ENCODE peak calls at places on chromosomes 2 and 18, in ten cellular contexts. One of them, this sample, is unnamed.

GRCh38 chr2:70603066-70603465 is 49.4 kb upstream of the TGFA start:
- DNase-seq in A549: no peak
- DNase-seq in sigmoid colon: no peak
- DNase-seq in body of pancreas: no peak
- DNase-seq in adrenal gland: no peak
- DNase-seq in ovary: no peak
- DNase-seq in GM12878: no peak
- DNase-seq in IMR-90: no peak
- DNase-seq in testis: no peak
- DNase-seq in tibial nerve: no peak
- DNase-seq in this sample: no peak

GRCh38 chr2:223937535-223937934 is 7.6 kb downstream of the WDFY1 start:
- DNase-seq in A549: no peak
- DNase-seq in sigmoid colon: no peak
- DNase-seq in body of pancreas: no peak
- DNase-seq in adrenal gland: no peak
- DNase-seq in ovary: no peak
- DNase-seq in GM12878: no peak
- DNase-seq in IMR-90: no peak
- DNase-seq in testis: no peak
- DNase-seq in tibial nerve: no peak
- DNase-seq in this sample: no peak

GRCh38 chr2:29360016-29360784 is 245.0 kb downstream of the CLIP4 start:
- DNase-seq in A549: no peak
- DNase-seq in sigmoid colon: no peak
- DNase-seq in body of pancreas: no peak
- DNase-seq in adrenal gland: no peak
- DNase-seq in ovary: no peak
- DNase-seq in GM12878: no peak
- DNase-seq in IMR-90: no peak
- DNase-seq in testis: no peak
- DNase-seq in tibial nerve: no peak
- DNase-seq in this sample: no peak

GRCh38 chr2:97701186-97701585 is 12.2 kb upstream of the ZAP70 start:
- DNase-seq in A549: no peak
- DNase-seq in sigmoid colon: no peak
- DNase-seq in body of pancreas: no peak
- DNase-seq in adrenal gland: no peak
- DNase-seq in ovary: no peak
- DNase-seq in GM12878: no peak
- DNase-seq in IMR-90: no peak
- DNase-seq in testis: no peak
- DNase-seq in tibial nerve: no peak
- DNase-seq in this sample: no peak

GRCh38 chr2:2558476-2558875 is 227.4 kb upstream of the MYT1L start:
- DNase-seq in A549: no peak
- DNase-seq in sigmoid colon: no peak
- DNase-seq in body of pancreas: no peak
- DNase-seq in adrenal gland: no peak
- DNase-seq in ovary: no peak
- DNase-seq in GM12878: no peak
- DNase-seq in IMR-90: no peak
- DNase-seq in testis: no peak
- DNase-seq in tibial nerve: no peak
- DNase-seq in this sample: no peak

GRCh38 chr2:95042472-95043271 is 17.2 kb downstream of the MAL start:
- DNase-seq in A549: no peak
- DNase-seq in sigmoid colon: peak
- DNase-seq in body of pancreas: no peak
- DNase-seq in adrenal gland: no peak
- DNase-seq in ovary: no peak
- DNase-seq in GM12878: no peak
- DNase-seq in IMR-90: no peak
- DNase-seq in testis: no peak
- DNase-seq in tibial nerve: no peak
- DNase-seq in this sample: no peak

GRCh38 chr2:100809486-100809885 is 10.5 kb upstream of the NPAS2 start:
- DNase-seq in A549: no peak
- DNase-seq in sigmoid colon: no peak
- DNase-seq in body of pancreas: no peak
- DNase-seq in adrenal gland: no peak
- DNase-seq in ovary: no peak
- DNase-seq in GM12878: no peak
- DNase-seq in IMR-90: no peak
- DNase-seq in testis: no peak
- DNase-seq in tibial nerve: no peak
- DNase-seq in this sample: no peak

GRCh38 chr2:121185571-121186074 is 99.4 kb downstream of the TFCP2L1 start:
- DNase-seq in A549: no peak
- DNase-seq in sigmoid colon: no peak
- DNase-seq in body of pancreas: no peak
- DNase-seq in adrenal gland: no peak
- DNase-seq in ovary: no peak
- DNase-seq in GM12878: no peak
- DNase-seq in IMR-90: no peak
- DNase-seq in testis: no peak
- DNase-seq in tibial nerve: no peak
- DNase-seq in this sample: no peak

GRCh38 chr2:168530980-168531379 is 74.9 kb downstream of the CERS6 start:
- DNase-seq in A549: no peak
- DNase-seq in sigmoid colon: no peak
- DNase-seq in body of pancreas: no peak
- DNase-seq in adrenal gland: no peak
- DNase-seq in ovary: no peak
- DNase-seq in GM12878: no peak
- DNase-seq in IMR-90: peak
- DNase-seq in testis: no peak
- DNase-seq in tibial nerve: no peak
- DNase-seq in this sample: no peak

GRCh38 chr2:70411489-70412081 is 109.7 kb upstream of the FAM136A start:
- DNase-seq in A549: no peak
- DNase-seq in sigmoid colon: no peak
- DNase-seq in body of pancreas: no peak
- DNase-seq in adrenal gland: no peak
- DNase-seq in ovary: no peak
- DNase-seq in GM12878: no peak
- DNase-seq in IMR-90: no peak
- DNase-seq in testis: peak
- DNase-seq in tibial nerve: no peak
- DNase-seq in this sample: no peak

GRCh38 chr2:46187112-46187618 is 110.0 kb upstream of the EPAS1 start:
- DNase-seq in A549: no peak
- DNase-seq in sigmoid colon: peak
- DNase-seq in body of pancreas: peak
- DNase-seq in adrenal gland: no peak
- DNase-seq in ovary: peak
- DNase-seq in GM12878: peak
- DNase-seq in IMR-90: peak
- DNase-seq in testis: peak
- DNase-seq in tibial nerve: no peak
- DNase-seq in this sample: no peak

GRCh38 chr18:59954746-59955145 is 55.0 kb downstream of the PMAIP1 start:
- DNase-seq in A549: peak
- DNase-seq in sigmoid colon: no peak
- DNase-seq in body of pancreas: no peak
- DNase-seq in adrenal gland: no peak
- DNase-seq in ovary: no peak
- DNase-seq in GM12878: no peak
- DNase-seq in IMR-90: peak
- DNase-seq in testis: no peak
- DNase-seq in tibial nerve: no peak
- DNase-seq in this sample: no peak

GRCh38 chr2:181198188-181198864 is 217.9 kb downstream of the UBE2E3 start:
- DNase-seq in A549: no peak
- DNase-seq in sigmoid colon: no peak
- DNase-seq in body of pancreas: no peak
- DNase-seq in adrenal gland: no peak
- DNase-seq in ovary: no peak
- DNase-seq in GM12878: no peak
- DNase-seq in IMR-90: no peak
- DNase-seq in testis: no peak
- DNase-seq in tibial nerve: no peak
- DNase-seq in this sample: no peak

GRCh38 chr2:207934720-207935119 is 90.6 kb downstream of the PLEKHM3 start:
- DNase-seq in A549: no peak
- DNase-seq in sigmoid colon: no peak
- DNase-seq in body of pancreas: no peak
- DNase-seq in adrenal gland: no peak
- DNase-seq in ovary: no peak
- DNase-seq in GM12878: no peak
- DNase-seq in IMR-90: no peak
- DNase-seq in testis: no peak
- DNase-seq in tibial nerve: no peak
- DNase-seq in this sample: no peak

GRCh38 chr2:55914786-55915185 is 8.8 kb downstream of the EFEMP1 start:
- DNase-seq in A549: no peak
- DNase-seq in sigmoid colon: no peak
- DNase-seq in body of pancreas: no peak
- DNase-seq in adrenal gland: no peak
- DNase-seq in ovary: no peak
- DNase-seq in GM12878: no peak
- DNase-seq in IMR-90: no peak
- DNase-seq in testis: no peak
- DNase-seq in tibial nerve: no peak
- DNase-seq in this sample: no peak
- H3K4me3 ChIP-seq in A549: no peak
- H3K4me3 ChIP-seq in sigmoid colon: no peak
- H3K4me3 ChIP-seq in body of pancreas: no peak
- H3K4me3 ChIP-seq in adrenal gland: no peak
- H3K4me3 ChIP-seq in ovary: no peak
- H3K4me3 ChIP-seq in GM12878: no peak
- H3K4me3 ChIP-seq in IMR-90: no peak
- H3K4me3 ChIP-seq in testis: no peak
- H3K4me3 ChIP-seq in tibial nerve: no peak
- H3K4me3 ChIP-seq in this sample: no peak

DNA sequence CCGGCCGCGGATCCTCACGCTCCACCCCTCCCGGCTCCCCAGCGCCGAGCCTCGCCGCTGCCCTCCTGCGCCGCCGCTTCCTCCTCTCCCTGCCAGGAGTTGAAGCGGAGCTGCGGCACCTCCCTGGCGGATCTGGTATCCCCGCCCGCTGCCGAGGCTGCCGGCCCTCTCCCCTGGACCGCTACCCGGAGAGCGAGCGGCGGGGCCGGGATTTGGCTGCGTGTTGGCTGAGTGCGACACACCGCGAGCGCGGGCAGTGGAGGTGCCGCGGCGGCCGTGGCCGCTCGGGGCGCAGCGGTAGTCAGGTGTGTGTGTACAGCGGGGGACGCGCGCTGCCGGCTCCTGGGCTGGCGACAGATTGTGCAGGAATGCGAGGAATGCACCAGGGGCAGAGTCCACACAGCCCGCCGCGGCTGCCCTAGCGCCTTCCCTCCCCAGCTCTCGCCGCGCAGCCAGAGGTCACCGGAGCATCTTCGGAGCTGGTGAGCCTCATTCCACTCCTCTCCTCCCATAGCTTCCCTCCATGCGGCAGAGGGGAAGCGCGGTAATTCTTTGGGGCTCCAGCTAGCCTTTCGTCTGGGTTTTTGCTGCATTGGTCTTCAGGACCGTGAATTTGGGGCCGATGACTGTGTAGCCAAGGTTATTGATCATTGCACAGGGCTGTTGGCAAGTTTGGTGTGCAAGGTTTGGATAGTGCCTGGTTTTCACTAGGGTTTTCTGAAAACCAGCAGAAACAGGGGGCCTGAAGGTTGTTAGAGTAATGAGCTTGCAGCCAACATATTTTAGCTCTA is 1.3 kb downstream of the PKP4 start:
- DNase-seq in A549: peak
- DNase-seq in sigmoid colon: peak
- DNase-seq in body of pancreas: peak
- DNase-seq in adrenal gland: peak
- DNase-seq in ovary: peak
- DNase-seq in GM12878: no peak
- DNase-seq in IMR-90: peak
- DNase-seq in testis: peak
- DNase-seq in tibial nerve: peak
- DNase-seq in this sample: no peak
- TF ChIP-seq POLR2A in A549: peak
- TF ChIP-seq POLR2A in sigmoid colon: no peak
- TF ChIP-seq POLR2A in body of pancreas: peak
- TF ChIP-seq POLR2A in adrenal gland: peak
- TF ChIP-seq POLR2A in ovary: peak
- TF ChIP-seq POLR2A in GM12878: no peak
- TF ChIP-seq POLR2A in IMR-90: no peak
- TF ChIP-seq POLR2A in testis: no peak
- TF ChIP-seq POLR2A in tibial nerve: no peak
- TF ChIP-seq POLR2A in this sample: no peak

GRCh38 chr2:128092656-128093055 is 1.7 kb downstream of the UGGT1 start:
- DNase-seq in A549: no peak
- DNase-seq in sigmoid colon: no peak
- DNase-seq in body of pancreas: no peak
- DNase-seq in adrenal gland: no peak
- DNase-seq in ovary: no peak
- DNase-seq in GM12878: no peak
- DNase-seq in IMR-90: no peak
- DNase-seq in testis: no peak
- DNase-seq in tibial nerve: no peak
- DNase-seq in this sample: no peak
- H3K4me3 ChIP-seq in A549: no peak
- H3K4me3 ChIP-seq in sigmoid colon: no peak
- H3K4me3 ChIP-seq in body of pancreas: no peak
- H3K4me3 ChIP-seq in adrenal gland: no peak
- H3K4me3 ChIP-seq in ovary: no peak
- H3K4me3 ChIP-seq in GM12878: peak
- H3K4me3 ChIP-seq in IMR-90: no peak
- H3K4me3 ChIP-seq in testis: no peak
- H3K4me3 ChIP-seq in tibial nerve: no peak
- H3K4me3 ChIP-seq in this sample: no peak

GRCh38 chr18:3217930-3218647 is 1.7 kb downstream of the MYOM1 start:
- DNase-seq in A549: peak
- DNase-seq in sigmoid colon: no peak
- DNase-seq in body of pancreas: peak
- DNase-seq in adrenal gland: no peak
- DNase-seq in ovary: no peak
- DNase-seq in GM12878: no peak
- DNase-seq in IMR-90: no peak
- DNase-seq in testis: no peak
- DNase-seq in tibial nerve: no peak
- DNase-seq in this sample: no peak
- TF ChIP-seq POLR2A in A549: no peak
- TF ChIP-seq POLR2A in sigmoid colon: no peak
- TF ChIP-seq POLR2A in body of pancreas: peak
- TF ChIP-seq POLR2A in adrenal gland: no peak
- TF ChIP-seq POLR2A in ovary: no peak
- TF ChIP-seq POLR2A in GM12878: no peak
- TF ChIP-seq POLR2A in IMR-90: no peak
- TF ChIP-seq POLR2A in testis: no peak
- TF ChIP-seq POLR2A in tibial nerve: no peak
- TF ChIP-seq POLR2A in this sample: no peak

GRCh38 chr18:6773777-6774176 is 44.3 kb downstream of the ARHGAP28 start:
- DNase-seq in A549: no peak
- DNase-seq in sigmoid colon: no peak
- DNase-seq in body of pancreas: no peak
- DNase-seq in adrenal gland: no peak
- DNase-seq in ovary: no peak
- DNase-seq in GM12878: no peak
- DNase-seq in IMR-90: no peak
- DNase-seq in testis: no peak
- DNase-seq in tibial nerve: no peak
- DNase-seq in this sample: no peak
- H3K4me3 ChIP-seq in A549: no peak
- H3K4me3 ChIP-seq in sigmoid colon: no peak
- H3K4me3 ChIP-seq in body of pancreas: no peak
- H3K4me3 ChIP-seq in adrenal gland: no peak
- H3K4me3 ChIP-seq in ovary: no peak
- H3K4me3 ChIP-seq in GM12878: no peak
- H3K4me3 ChIP-seq in IMR-90: no peak
- H3K4me3 ChIP-seq in testis: no peak
- H3K4me3 ChIP-seq in tibial nerve: no peak
- H3K4me3 ChIP-seq in this sample: no peak